ENCODE peak calls at places on chromosomes 6 and 20, in nine cellular contexts. B, T, Q, I, A, C, S, H and Z are unnamed samples.

GRCh38 chr6:166747644-166748595 is 120.9 kb upstream of the RPS6KA2 start:
- DNase-seq in H (no peak), I (peak; percentile 24), T (no peak), Q (no peak), S (no peak), C (no peak), B (no peak), A (no peak), Z (no peak)

GRCh38 chr6:39870950-39871349 is 63.3 kb downstream of the MOCS1 start:
- DNase-seq in I (no peak), H (peak; percentile 24), T (no peak), C (no peak), Q (no peak), B (no peak), S (no peak), A (peak; percentile 10), Z (no peak)

GRCh38 chr6:158718431-158719126 is 68.7 kb downstream of the SYTL3 start:
- DNase-seq in S (no peak), A (no peak), I (no peak), T (no peak), Q (no peak), H (no peak), C (no peak), B (peak; percentile 57), Z (peak; percentile 21)

GRCh38 chr6:163923658-163924411 is 509.3 kb downstream of the QKI start:
- DNase-seq in Q (no peak), C (no peak), B (no peak), H (no peak), S (no peak), A (no peak), T (no peak), I (no peak), Z (peak; percentile 36)

GRCh38 chr6:34226731-34227586 is 9.7 kb upstream of the HMGA1 start:
- DNase-seq in A (no peak), I (no peak), B (no peak), H (peak; percentile 30), Q (no peak), S (no peak), C (no peak), T (no peak), Z (no peak)

GRCh38 chr6:112116215-112116614 is 28.8 kb downstream of the FAM229B start:
- DNase-seq in H (no peak), C (no peak), T (no peak), A (no peak), S (no peak), B (no peak), I (no peak), Q (no peak), Z (no peak)

GRCh38 chr6:107532707-107533106 is 42.8 kb downstream of the SOBP start:
- DNase-seq in C (no peak), I (no peak), H (no peak), A (no peak), T (no peak), S (no peak), Q (no peak), B (no peak), Z (no peak)

GRCh38 chr6:91376686-91377085 is 789.8 kb upstream of the MAP3K7 start:
- DNase-seq in A (no peak), C (no peak), I (no peak), Q (no peak), H (no peak), B (peak; percentile 77), T (no peak), S (no peak), Z (no peak)

GRCh38 chr20:44579313-44580090 is 2.9 kb upstream of the PKIG start:
- DNase-seq in T (no peak), H (no peak), C (no peak), Q (no peak), B (no peak), I (no peak), S (no peak), A (no peak), Z (no peak)

GRCh38 chr6:27839303-27840081 is 72.7 kb downstream of the OR2B2 start:
- DNase-seq in I (peak; percentile 92), Q (no peak), T (no peak), A (peak; percentile 56), B (no peak), C (no peak), H (peak; percentile 52), S (no peak), Z (peak; percentile 92)